ENCODE peak calls at places on chromosomes 3 and 15, in ten cellular contexts. C is stomach; A is brain microvascular endothelial cell; Q is cardiac muscle cell; N is uterus; I is breast epithelium; F is BJ; T is CD8-positive, alpha-beta memory T cell; O is tibial artery; B is DND-41. J is an unnamed sample.

GRCh38 chr15:29522373-29523276 is 253.0 kb upstream of the NSMCE3 start:
- DNase-seq in C (no peak), A (no peak), Q (no peak), N (no peak), I (no peak), F (no peak), T (no peak), O (no peak), B (no peak), J (no peak)

GRCh38 chr3:64104006-64104405 is 80.7 kb upstream of the PSMD6 start:
- DNase-seq in C (no peak), A (no peak), Q (no peak), N (no peak), I (no peak), F (no peak), T (no peak), O (no peak), B (no peak), J (no peak)

GRCh38 chr3:193693774-193694173 is 100.8 kb downstream of the OPA1 start:
- DNase-seq in C (no peak), A (no peak), Q (no peak), N (no peak), I (no peak), F (no peak), T (no peak), O (no peak), B (no peak), J (no peak)

GRCh38 chr3:130963878-130964277 is 62.7 kb downstream of the ASTE1 start:
- DNase-seq in C (no peak), A (peak; percentile 93), Q (no peak), N (no peak), I (no peak), F (peak; percentile 68), T (no peak), O (no peak), B (no peak), J (no peak)

GRCh38 chr15:45871121-45871855 is 236.5 kb downstream of the SQOR start:
- DNase-seq in C (no peak), A (peak; percentile 4), Q (no peak), N (no peak), I (no peak), F (peak; percentile 73), T (no peak), O (no peak), B (no peak), J (no peak)

GRCh38 chr3:64684715-64685261 is 3.0 kb downstream of the ADAMTS9 start:
- DNase-seq in C (no peak), A (peak; percentile 41), Q (peak; percentile 52), N (peak; percentile 64), I (no peak), F (no peak), T (no peak), O (peak; percentile 88), B (no peak), J (no peak)

GRCh38 chr3:71436337-71436736 is 147.2 kb downstream of the FOXP1 start:
- DNase-seq in C (no peak), A (no peak), Q (no peak), N (no peak), I (no peak), F (peak; percentile 98), T (no peak), O (no peak), B (no peak), J (no peak)

GRCh38 chr3:126351771-126352475 is 5.3 kb downstream of the KLF15 start:
- DNase-seq in C (no peak), A (no peak), Q (no peak), N (peak; percentile 12), I (no peak), F (no peak), T (no peak), O (peak; percentile 65), B (no peak), J (no peak)

GRCh38 chr15:41840673-41841072 is 2.0 kb downstream of the PLA2G4B start:
- DNase-seq in C (no peak), A (no peak), Q (no peak), N (no peak), I (no peak), F (no peak), T (no peak), O (no peak), B (no peak), J (no peak)

GRCh38 chr15:41836072-41836471 is 2.6 kb upstream of the PLA2G4B start:
- DNase-seq in C (no peak), A (no peak), Q (no peak), N (no peak), I (no peak), F (no peak), T (no peak), O (no peak), B (no peak), J (no peak)

GRCh38 chr15:41838400-41838897 is at the start of gene PLA2G4B:
- DNase-seq in C (peak; percentile 87), A (no peak), Q (no peak), N (no peak), I (peak; percentile 88), F (no peak), T (no peak), O (no peak), B (no peak), J (no peak)

GRCh38 chr15:41840092-41840491 is 1.4 kb downstream of the PLA2G4B start:
- DNase-seq in C (no peak), A (no peak), Q (no peak), N (no peak), I (no peak), F (no peak), T (no peak), O (no peak), B (no peak), J (no peak)

DNA sequence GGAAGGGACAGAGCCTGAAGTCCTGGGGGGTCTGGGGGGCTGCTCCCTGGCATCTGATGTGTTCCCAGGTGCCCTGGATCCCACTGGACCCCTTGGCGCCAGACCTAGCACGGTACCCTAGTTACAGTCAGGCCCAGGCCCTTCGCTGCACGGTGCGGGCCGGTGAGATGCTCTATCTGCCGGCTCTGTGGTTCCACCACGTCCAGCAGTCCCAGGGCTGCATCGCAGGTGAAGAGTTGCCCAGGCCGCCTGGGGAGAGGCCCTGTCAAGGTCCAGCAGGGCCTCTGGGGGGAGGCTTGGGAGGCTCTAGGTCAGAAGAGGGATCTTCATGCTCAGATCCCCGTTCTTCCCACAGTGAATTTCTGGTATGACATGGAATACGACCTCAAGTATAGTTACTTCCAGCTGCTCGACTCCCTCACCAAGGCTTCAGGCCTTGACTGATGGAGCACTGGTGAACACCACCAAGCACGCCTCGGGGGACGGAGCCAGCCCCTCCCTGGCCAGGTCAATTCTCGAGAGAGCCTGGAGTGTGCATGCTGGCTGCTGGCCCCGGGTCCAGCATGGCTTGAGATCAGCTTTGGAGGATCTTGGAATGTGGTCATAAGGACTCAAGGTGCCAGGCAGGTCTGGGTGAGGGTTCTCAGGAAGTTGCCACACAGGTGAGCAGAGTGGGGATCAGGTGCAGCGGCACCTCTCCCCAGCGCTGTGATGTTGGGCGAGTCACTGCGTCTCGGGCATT is 1.8 kb upstream of the PLA2G4B start:
- DNase-seq in C (no peak), A (no peak), Q (no peak), N (no peak), I (no peak), F (no peak), T (no peak), O (no peak), B (no peak), J (no peak)
- H3K27me3 ChIP-seq in C (no peaks in the 10 kb centered on the region), A (no peaks in the 10 kb centered on the region), Q (no peaks in the 10 kb centered on the region), N (no peaks in the 10 kb centered on the region), I (no peaks in the 10 kb centered on the region), F (no peaks in the 10 kb centered on the region), T (no peaks in the 10 kb centered on the region), O (no peaks in the 10 kb centered on the region), B (no peaks in the 10 kb centered on the region), J (no peaks in the 10 kb centered on the region)

GRCh38 chr3:101677436-101678286 is 729 bp upstream of the ZBTB11 start:
- DNase-seq in C (no peak), A (no peak), Q (no peak), N (peak; percentile 37), I (no peak), F (no peak), T (peak; percentile 59), O (peak; percentile 70), B (peak; percentile 26), J (no peak)
- H3K4me3 ChIP-seq in C (peak overlapping the region; percentile 99), A (peak overlapping the region; percentile 44), Q (peak overlapping the region; percentile 35), N (peak overlapping the region; percentile 95), I (peak overlapping the region; percentile 99), F (peak overlapping the region; percentile 30), T (peak overlapping the region; percentile 90), O (peak overlapping the region; percentile 67), B (peak overlapping the region; percentile 100), J (peak overlapping the region; percentile 90)

DNA sequence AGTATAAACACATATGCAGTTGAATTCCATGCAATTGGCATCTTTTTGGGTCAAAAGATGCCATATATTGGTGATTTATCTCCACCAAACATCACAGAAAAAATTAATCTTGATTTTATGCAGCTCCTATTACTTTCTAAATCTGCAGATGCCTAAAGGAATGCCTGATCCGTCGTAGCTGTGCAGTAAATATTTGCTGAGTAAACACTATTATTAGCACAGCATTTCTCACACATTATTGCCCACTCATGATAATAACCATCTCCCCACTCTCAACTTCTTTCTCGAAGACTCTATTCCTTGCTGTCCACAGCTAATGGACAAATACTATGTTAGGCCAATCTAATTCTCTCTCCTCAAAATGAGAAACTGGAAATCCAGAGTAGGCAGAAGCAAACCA is 625.2 kb downstream of the ZIC1 start:
- DNase-seq in C (no peak), A (no peak), Q (no peak), N (no peak), I (no peak), F (no peak), T (no peak), O (no peak), B (no peak), J (no peak)
- H3K27me3 ChIP-seq in C (no peaks in the 10 kb centered on the region), A (no peaks in the 10 kb centered on the region), Q (no peaks in the 10 kb centered on the region), N (no peaks in the 10 kb centered on the region), I (no peaks in the 10 kb centered on the region), F (no peaks in the 10 kb centered on the region), T (no peaks in the 10 kb centered on the region), O (no peaks in the 10 kb centered on the region), B (no peaks in the 10 kb centered on the region), J (no peaks in the 10 kb centered on the region)

GRCh38 chr3:185760091-185760490 is 64.8 kb downstream of the IGF2BP2 start:
- DNase-seq in C (no peak), A (no peak), Q (no peak), N (no peak), I (no peak), F (no peak), T (no peak), O (no peak), B (no peak), J (no peak)
- H3K4me3 ChIP-seq in C (no peak overlapping the region), A (no peak overlapping the region), Q (no peak overlapping the region), N (no peak overlapping the region), I (peak overlapping the region; percentile 2), F (no peak overlapping the region), T (no peak overlapping the region), O (no peak overlapping the region), B (no peak overlapping the region), J (no peak overlapping the region)

DNA sequence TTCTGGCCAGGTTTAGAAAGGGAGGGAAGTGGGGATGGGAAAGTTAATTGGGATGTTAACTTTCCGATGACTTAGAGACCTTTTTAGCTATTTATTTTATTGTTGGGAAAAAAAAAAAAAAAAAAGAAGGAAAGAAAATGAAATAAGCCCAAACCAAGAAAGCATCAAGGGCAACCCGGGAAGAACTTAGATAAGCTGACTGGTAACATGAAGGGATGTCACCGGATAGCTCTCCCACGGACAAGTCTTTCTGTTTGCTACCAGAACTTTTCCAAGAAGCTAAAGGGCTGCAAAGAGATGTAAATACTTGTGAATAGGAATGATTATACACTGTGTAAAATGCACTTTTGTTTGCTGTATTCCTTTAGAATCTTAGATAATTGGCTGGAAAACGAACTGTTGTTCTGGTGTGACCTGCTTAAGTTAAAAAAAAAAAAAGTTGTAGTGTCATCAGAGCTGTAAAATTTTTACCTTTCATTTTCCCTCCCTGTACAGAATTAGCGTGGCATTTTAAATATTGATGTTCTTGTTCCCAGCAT is 2.8 kb downstream of the FOXB1 start:
- DNase-seq in C (no peak), A (no peak), Q (no peak), N (no peak), I (no peak), F (no peak), T (no peak), O (no peak), B (no peak), J (no peak)
- H3K27me3 ChIP-seq in C (peaks cover 100% of the 10 kb centered on the region), A (peaks cover 91% of the 10 kb centered on the region), Q (peaks cover 100% of the 10 kb centered on the region), N (peaks cover 91% of the 10 kb centered on the region), I (peaks cover 12% of the 10 kb centered on the region), F (peaks cover 51% of the 10 kb centered on the region), T (peaks cover 89% of the 10 kb centered on the region), O (peaks cover 88% of the 10 kb centered on the region), B (no peaks in the 10 kb centered on the region), J (peaks cover 68% of the 10 kb centered on the region)